ENCODE peak calls at places on chromosomes 5 and 9, in eight cellular contexts. J is GM13976; A is left colon; O is H54; W is BJ; L is bronchial epithelial cell; Q is stimulated activated CD4-positive, alpha-beta T cell treated with anti-CD3 and anti-CD28 coated beads, Interleukin-15, amount 100 ng/mL, for 1 hour; C is SW 1271. N is an unnamed sample.

GRCh38 chr9:35357826-35358225 is 132.1 kb upstream of the RUSC2 start:
- DNase-seq in C (no peak), J (no peak), L (no peak), A (no peak), Q (no peak), O (no peak), W (no peak), N (no peak)

GRCh38 chr9:80158150-80158549 is 586.4 kb downstream of the TLE4 start:
- DNase-seq in A (no peak), C (no peak), L (no peak), Q (no peak), J (no peak), O (no peak), W (no peak), N (peak)

GRCh38 chr9:128085852-128086409 is 17.9 kb downstream of the SLC25A25 start:
- DNase-seq in J (no peak), L (no peak), W (no peak), C (no peak), A (no peak), O (no peak), Q (no peak), N (no peak)

GRCh38 chr5:77232545-77232944 is 22.1 kb downstream of the PDE8B start:
- DNase-seq in Q (no peak), W (no peak), J (no peak), L (no peak), A (no peak), O (no peak), C (no peak), N (no peak)

GRCh38 chr5:56601641-56602071 is 213.7 kb upstream of the MAP3K1 start:
- DNase-seq in Q (no peak), C (no peak), L (no peak), W (peak), A (no peak), O (no peak), J (no peak), N (no peak)

GRCh38 chr5:109739741-109740140 is 50.0 kb downstream of the MAN2A1 start:
- DNase-seq in L (peak), J (no peak), A (no peak), W (no peak), C (peak), O (no peak), Q (no peak), N (peak)

GRCh38 chr9:123654647-123655637 is 275.0 kb downstream of the DENND1A start:
- DNase-seq in W (no peak), C (no peak), L (no peak), J (no peak), O (no peak), Q (no peak), A (no peak), N (no peak)

GRCh38 chr9:136533775-136534157 is 12.1 kb downstream of the NOTCH1 start:
- DNase-seq in O (peak), C (no peak), Q (peak), A (peak), J (no peak), L (peak), W (no peak), N (peak)

GRCh38 chr9:13459071-13459470 is 179.6 kb upstream of the MPDZ start:
- DNase-seq in C (no peak), L (peak), Q (no peak), J (no peak), W (no peak), A (no peak), O (no peak), N (peak)

GRCh38 chr5:143129910-143130703 is 273.4 kb downstream of the NR3C1 start:
- DNase-seq in L (no peak), J (no peak), A (no peak), W (no peak), C (no peak), O (no peak), Q (no peak), N (no peak)

GRCh38 chr5:57167201-57167600 is 6.7 kb upstream of the GPBP1 start:
- DNase-seq in A (no peak), W (no peak), C (no peak), Q (no peak), L (no peak), O (no peak), J (no peak), N (no peak)

GRCh38 chr5:100794218-100794617 is 108.9 kb downstream of the ST8SIA4 start:
- DNase-seq in C (no peak), W (no peak), A (no peak), Q (no peak), O (no peak), L (no peak), J (no peak), N (no peak)

GRCh38 chr5:167888395-167888794 is 403.1 kb upstream of the WWC1 start:
- DNase-seq in J (no peak), C (no peak), L (no peak), Q (no peak), W (no peak), A (no peak), O (no peak), N (no peak)

GRCh38 chr9:98455957-98456621 is 200.6 kb upstream of the TBC1D2 start:
- DNase-seq in W (no peak), O (no peak), Q (no peak), C (no peak), A (no peak), J (no peak), L (peak), N (peak)

GRCh38 chr5:116650544-116650943 is 75.9 kb upstream of the SEMA6A start:
- DNase-seq in Q (no peak), W (no peak), L (no peak), A (no peak), O (no peak), J (no peak), C (no peak), N (no peak)

GRCh38 chr9:113531919-113532808 is 68.6 kb downstream of the RGS3 start:
- DNase-seq in O (no peak), J (no peak), W (no peak), C (no peak), A (no peak), Q (no peak), L (no peak), N (no peak)

GRCh38 chr5:78361226-78361993 is 993 bp downstream of the SCAMP1 start:
- DNase-seq in C (peak), J (no peak), O (peak), Q (no peak), L (peak), A (peak), W (no peak), N (peak)

GRCh38 chr9:34282096-34282495 is 47.0 kb downstream of the KIF24 start:
- DNase-seq in O (no peak), C (no peak), W (no peak), J (no peak), L (peak), A (no peak), Q (no peak), N (peak)

GRCh38 chr9:96350866-96351265 is 32.6 kb downstream of the SLC35D2 start:
- DNase-seq in A (no peak), C (no peak), W (no peak), L (no peak), O (no peak), J (no peak), Q (no peak), N (no peak)

GRCh38 chr5:178340187-178340586 is 107.6 kb upstream of the PHYKPL start:
- DNase-seq in W (no peak), Q (no peak), C (no peak), L (no peak), J (no peak), A (no peak), O (no peak), N (no peak)

GRCh38 chr5:55601209-55601618 is 66.5 kb upstream of the PLPP1 start:
- DNase-seq in C (no peak), J (no peak), W (peak), A (peak), Q (no peak), O (peak), L (peak), N (peak)

GRCh38 chr9:85522459-85523092 is 219.2 kb downstream of the AGTPBP1 start:
- DNase-seq in J (peak), C (no peak), W (no peak), O (no peak), L (peak), Q (no peak), A (peak), N (peak)

GRCh38 chr5:154521756-154522155 is 43.7 kb upstream of the HAND1 start:
- DNase-seq in J (no peak), W (no peak), C (no peak), A (no peak), O (no peak), L (no peak), Q (no peak), N (no peak)

GRCh38 chr5:59722875-59723274 is 170.7 kb downstream of the PDE4D start:
- DNase-seq in Q (no peak), L (peak), W (no peak), J (no peak), C (no peak), A (no peak), O (no peak), N (peak)

GRCh38 chr5:33272288-33272687 is 168.5 kb upstream of the TARS1 start:
- DNase-seq in Q (no peak), L (peak), J (no peak), A (no peak), C (peak), W (peak), O (peak), N (peak)

GRCh38 chr5:145829708-145830361 is 5.3 kb downstream of the PRELID2 start:
- DNase-seq in O (no peak), W (no peak), Q (no peak), A (no peak), J (no peak), C (no peak), L (no peak), N (no peak)

GRCh38 chr9:650362-650761 is 191.1 kb upstream of the DMRT1 start:
- DNase-seq in Q (no peak), L (peak), C (no peak), O (no peak), J (no peak), A (no peak), W (no peak), N (peak)

GRCh38 chr5:33792559-33792958 is 99.2 kb downstream of the ADAMTS12 start:
- DNase-seq in A (no peak), J (no peak), L (no peak), C (no peak), Q (no peak), O (no peak), W (no peak), N (no peak)

GRCh38 chr9:38084556-38084880 is 15.5 kb upstream of the SHB start:
- DNase-seq in A (no peak), O (no peak), L (no peak), Q (no peak), J (no peak), C (no peak), W (no peak), N (no peak)

GRCh38 chr9:130100681-130101080 is 47.0 kb downstream of the GPR107 start:
- DNase-seq in Q (no peak), C (no peak), J (no peak), L (no peak), W (no peak), A (no peak), O (no peak), N (no peak)

GRCh38 chr5:134371834-134372340 is 518 bp downstream of the UBE2B start:
- DNase-seq in A (peak), L (peak), C (peak), W (no peak), O (peak), Q (peak), J (peak), N (peak)

GRCh38 chr9:15104826-15105420 is 194.7 kb upstream of the FREM1 start:
- DNase-seq in C (no peak), O (peak), Q (no peak), L (peak), W (no peak), A (peak), J (peak), N (peak)

GRCh38 chr5:84623034-84623433 is 238.4 kb upstream of the EDIL3 start:
- DNase-seq in Q (no peak), W (no peak), O (no peak), L (no peak), J (no peak), A (no peak), C (no peak), N (no peak)

GRCh38 chr5:142073617-142074405 is 34.8 kb upstream of the NDFIP1 start:
- DNase-seq in L (no peak), A (no peak), Q (no peak), O (no peak), J (no peak), W (no peak), C (no peak), N (no peak)

GRCh38 chr9:78680196-78680595 is 383.3 kb downstream of the PSAT1 start:
- DNase-seq in O (no peak), L (no peak), J (no peak), W (no peak), C (no peak), A (no peak), Q (no peak), N (no peak)

GRCh38 chr9:115204827-115205506 is 87.0 kb upstream of the TNC start:
- DNase-seq in Q (no peak), C (peak), A (no peak), O (peak), J (peak), L (peak), W (peak), N (peak)

GRCh38 chr9:5800969-5801738 is 31.8 kb downstream of the ERMP1 start:
- DNase-seq in L (peak), J (no peak), C (no peak), Q (no peak), O (no peak), A (peak), W (no peak), N (peak)

GRCh38 chr5:132491368-132492364 is 1.1 kb upstream of the IRF1 start:
- DNase-seq in C (no peak), A (peak), J (no peak), L (no peak), O (no peak), W (no peak), Q (no peak), N (no peak)

N was measured in epithelial cell of esophagus.